ENCODE peak calls at places on chromosomes 3 and 15, in eight cellular contexts. B is HAP-1, N is neural progenitor cell, D is GM23338, O is cardiac muscle cell, H is BJ, X is mesenchymal stem cell, I is PC-3. J is an unnamed sample.

GRCh38 chr3:191566469-191566868 is 105.5 kb downstream of the PYDC2 start:
- DNase-seq in B (no peak), N (no peak), D (no peak), O (no peak), H (no peak), X (peak; percentile 1), I (no peak), J (no peak)

GRCh38 chr3:53161345-53161819 is 373 bp downstream of the PRKCD start:
- DNase-seq in B (peak; percentile 5), N (peak; percentile 46), D (no peak), O (peak; percentile 31), H (no peak), X (peak; percentile 27), I (no peak), J (no peak)

GRCh38 chr3:151168269-151169094 is 34.5 kb downstream of the GPR171 start:
- DNase-seq in B (peak; percentile 42), N (peak; percentile 81), D (peak; percentile 89), O (peak; percentile 82), H (no peak), X (peak; percentile 73), I (peak; percentile 87), J (peak; percentile 73)

GRCh38 chr3:126450744-126451143 is 24.9 kb downstream of the ZXDC start:
- DNase-seq in B (no peak), N (no peak), D (no peak), O (no peak), H (no peak), X (no peak), I (no peak), J (no peak)

GRCh38 chr3:42490243-42490642 is 12.2 kb upstream of the VIPR1 start:
- DNase-seq in B (no peak), N (no peak), D (no peak), O (peak; percentile 29), H (no peak), X (peak; percentile 24), I (peak; percentile 96), J (peak; percentile 54)

GRCh38 chr3:195194559-195195161 is 76.3 kb downstream of the XXYLT1 start:
- DNase-seq in B (no peak), N (no peak), D (no peak), O (no peak), H (no peak), X (peak; percentile 38), I (no peak), J (no peak)

GRCh38 chr3:149969110-149969944 is 1.4 kb downstream of the PFN2 start:
- DNase-seq in B (peak; percentile 89), N (peak; percentile 86), D (peak; percentile 94), O (peak; percentile 79), H (no peak), X (peak; percentile 91), I (peak; percentile 81), J (peak; percentile 90)

GRCh38 chr3:7999363-7999762 is 502.3 kb upstream of the LMCD1 start:
- DNase-seq in B (no peak), N (peak; percentile 80), D (peak; percentile 70), O (no peak), H (no peak), X (no peak), I (no peak), J (no peak)

GRCh38 chr3:126537116-126537729 is 13.3 kb downstream of the CHST13 start:
- DNase-seq in B (no peak), N (no peak), D (no peak), O (no peak), H (no peak), X (no peak), I (no peak), J (no peak)

GRCh38 chr3:180947761-180948390 is 35.4 kb downstream of the FXR1 start:
- DNase-seq in B (no peak), N (no peak), D (no peak), O (no peak), H (no peak), X (no peak), I (no peak), J (peak; percentile 8)

GRCh38 chr3:159852821-159853505 is 135.7 kb upstream of the IL12A start:
- DNase-seq in B (peak; percentile 72), N (peak; percentile 38), D (peak; percentile 60), O (peak; percentile 89), H (no peak), X (peak; percentile 82), I (peak; percentile 37), J (peak; percentile 60)

GRCh38 chr3:163916596-163917560 is 1161.4 kb downstream of the SI start:
- DNase-seq in B (peak; percentile 42), N (peak; percentile 14), D (peak; percentile 23), O (no peak), H (no peak), X (no peak), I (peak; percentile 62), J (no peak)

GRCh38 chr3:39420537-39420936 is 14.0 kb downstream of the RPSA start:
- DNase-seq in B (no peak), N (no peak), D (no peak), O (no peak), H (no peak), X (no peak), I (no peak), J (no peak)

GRCh38 chr15:67531379-67532059 is 10.6 kb downstream of the C15orf61 start:
- DNase-seq in B (no peak), N (no peak), D (no peak), O (no peak), H (peak; percentile 68), X (no peak), I (peak; percentile 72), J (peak; percentile 87)

GRCh38 chr15:89017370-89018066 is 70.7 kb upstream of the ABHD2 start:
- DNase-seq in B (peak; percentile 93), N (peak; percentile 93), D (peak; percentile 98), O (peak; percentile 90), H (no peak), X (peak; percentile 69), I (peak; percentile 86), J (peak; percentile 94)
- H3K4me3 ChIP-seq in B (peak overlapping the region; percentile 7), N (peak overlapping the region; percentile 31), D (peak overlapping the region; percentile 26), O (no peak overlapping the region), H (peak overlapping the region; percentile 7), X (peak overlapping the region; percentile 72), I (peak overlapping the region; percentile 50), J (peak overlapping the region; percentile 26)

GRCh38 chr3:46565113-46565490 is 1.0 kb downstream of the LRRC2 start:
- DNase-seq in B (no peak), N (no peak), D (no peak), O (no peak), H (no peak), X (no peak), I (no peak), J (no peak)
- H3K4me3 ChIP-seq in B (peak overlapping the region; percentile 35), N (peak overlapping the region; percentile 58), D (peak overlapping the region; percentile 56), O (no peak overlapping the region), H (no peak overlapping the region), X (peak overlapping the region; percentile 85), I (no peak overlapping the region), J (peak overlapping the region; percentile 85)

DNA sequence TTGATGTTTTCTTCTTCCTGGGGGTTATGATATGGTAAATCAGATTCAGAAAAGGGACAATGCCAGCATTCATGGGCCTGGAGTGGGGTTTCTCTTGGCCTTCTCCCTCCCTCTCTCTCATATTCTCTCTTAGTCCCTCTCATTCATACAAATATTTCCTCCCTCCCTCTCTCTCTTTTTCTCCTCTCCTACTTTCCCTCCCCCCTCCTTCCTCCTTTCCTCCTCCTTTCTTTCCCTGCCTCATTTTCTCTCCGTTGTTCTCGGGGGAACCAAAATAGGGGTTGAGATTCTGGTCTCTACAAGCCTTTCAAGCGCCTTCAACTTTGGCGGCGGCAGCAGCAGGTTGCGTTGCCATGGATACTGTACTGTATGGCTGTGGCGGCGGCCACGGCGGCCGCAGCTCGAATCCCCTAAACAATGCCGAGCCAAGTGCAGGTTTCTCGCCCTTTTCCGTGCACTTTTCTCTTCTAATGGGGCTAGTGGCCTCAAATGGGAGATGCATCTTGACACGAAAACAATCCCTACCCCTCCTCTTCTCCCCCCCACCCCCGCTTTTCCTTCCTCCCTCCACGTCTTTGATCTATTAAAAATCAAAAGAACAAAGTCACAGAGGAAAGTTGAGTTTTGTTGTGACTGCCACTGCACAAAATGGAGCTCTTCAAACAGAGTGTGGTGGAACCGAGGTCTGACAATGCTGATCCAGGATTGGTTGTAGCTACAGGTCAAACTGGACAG is 45.2 kb downstream of the ZIC4 start:
- DNase-seq in B (peak; percentile 71), N (peak; percentile 89), D (peak; percentile 80), O (no peak), H (no peak), X (no peak), I (no peak), J (no peak)
- H3K4me3 ChIP-seq in B (no peak overlapping the region), N (peak overlapping the region; percentile 25), D (peak overlapping the region; percentile 48), O (no peak overlapping the region), H (no peak overlapping the region), X (peak overlapping the region; percentile 44), I (no peak overlapping the region), J (no peak overlapping the region)

GRCh38 chr15:73983773-73984172 is 8.3 kb downstream of the STOML1 start:
- DNase-seq in B (no peak), N (no peak), D (no peak), O (no peak), H (no peak), X (no peak), I (no peak), J (no peak)

GRCh38 chr15:73979636-73980035 is 12.5 kb downstream of the STOML1 start:
- DNase-seq in B (no peak), N (no peak), D (no peak), O (no peak), H (no peak), X (no peak), I (no peak), J (no peak)

GRCh38 chr15:73983211-73983727 is 8.8 kb downstream of the STOML1 start:
- DNase-seq in B (no peak), N (no peak), D (no peak), O (no peak), H (no peak), X (peak; percentile 86), I (peak; percentile 92), J (peak; percentile 73)

GRCh38 chr15:73982251-73982962 is 9.7 kb downstream of the STOML1 start:
- DNase-seq in B (no peak), N (no peak), D (no peak), O (no peak), H (peak; percentile 69), X (peak; percentile 95), I (peak; percentile 82), J (peak; percentile 93)

GRCh38 chr15:73981761-73982222 is 10.3 kb downstream of the STOML1 start:
- DNase-seq in B (no peak), N (no peak), D (no peak), O (no peak), H (no peak), X (peak; percentile 47), I (no peak), J (peak; percentile 55)
- H3K4me3 ChIP-seq in B (no peak overlapping the region), N (no peak overlapping the region), D (no peak overlapping the region), O (no peak overlapping the region), H (no peak overlapping the region), X (peak overlapping the region; percentile 53), I (no peak overlapping the region), J (no peak overlapping the region)

DNA sequence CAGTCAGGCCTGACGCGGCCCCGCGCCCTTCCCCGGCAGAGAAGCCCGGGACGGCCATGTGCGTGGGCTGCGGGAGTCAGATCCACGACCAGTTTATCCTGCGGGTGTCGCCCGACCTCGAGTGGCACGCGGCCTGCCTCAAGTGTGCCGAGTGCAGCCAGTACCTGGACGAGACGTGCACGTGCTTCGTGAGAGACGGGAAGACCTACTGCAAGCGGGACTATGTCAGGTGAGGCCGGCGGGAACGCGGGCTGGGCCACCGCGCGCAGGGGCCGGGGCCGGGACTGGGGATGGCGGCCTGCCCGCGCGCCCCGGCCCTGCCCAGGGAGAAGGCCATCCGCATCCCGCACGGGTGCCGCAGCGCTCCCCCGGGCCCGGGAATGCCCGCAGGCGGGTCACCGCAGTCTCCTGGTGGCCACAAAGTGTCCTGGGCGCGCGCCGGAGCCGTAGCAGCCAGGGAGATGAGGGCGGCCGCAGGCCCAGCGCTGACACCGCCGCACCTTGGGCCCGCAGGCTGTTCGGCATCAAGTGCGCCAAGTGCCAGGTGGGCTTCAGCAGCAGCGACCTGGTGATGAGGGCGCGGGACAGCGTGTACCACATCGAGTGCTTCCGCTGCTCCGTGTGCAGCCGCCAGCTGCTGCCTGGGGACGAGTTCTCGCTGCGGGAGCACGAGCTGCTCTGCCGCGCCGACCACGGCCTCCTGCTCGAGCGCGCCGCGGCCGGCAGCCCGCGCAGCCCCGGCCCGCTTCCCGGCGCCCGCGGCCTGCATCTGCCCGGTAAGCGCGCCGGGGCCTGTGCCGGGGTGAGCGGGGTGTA is 1.4 kb downstream of the ISL2 start:
- DNase-seq in B (no peak), N (peak; percentile 75), D (peak; percentile 59), O (peak; percentile 49), H (no peak), X (peak; percentile 35), I (no peak), J (no peak)
- H3K4me3 ChIP-seq in B (peak overlapping the region; percentile 54), N (peak overlapping the region; percentile 35), D (peak overlapping the region; percentile 50), O (peak overlapping the region; percentile 13), H (peak overlapping the region; percentile 74), X (no peak overlapping the region), I (peak overlapping the region; percentile 75), J (peak overlapping the region; percentile 37)

J was measured in fibroblast of the aortic adventitia.